ENCODE peak calls at places on chromosomes 3 and 15, in four cellular contexts. R is endothelial cell of umbilical vein, P is cardiac muscle cell, X is IMR-90. E is an unnamed sample.

GRCh38 chr15:83115831-83116565 is 8.6 kb downstream of the TM6SF1 start:
- DNase-seq in R (no peak), X (no peak), P (no peak), E (peak; percentile 52)

GRCh38 chr3:54963621-54964020 is 35.8 kb upstream of the LRTM1 start:
- DNase-seq in P (no peak), R (no peak), X (no peak), E (no peak)

GRCh38 chr15:33618300-33618699 is 307.5 kb downstream of the RYR3 start:
- DNase-seq in P (no peak), R (no peak), X (no peak), E (no peak)

GRCh38 chr3:117589454-117589853 is 879.9 kb downstream of the TUSC7 start:
- DNase-seq in R (no peak), X (no peak), P (peak; percentile 16), E (no peak)

GRCh38 chr15:78763796-78764241 is 47.4 kb downstream of the ADAMTS7 start:
- DNase-seq in R (no peak), X (no peak), P (no peak), E (no peak)

GRCh38 chr3:159443266-159443665 is 545.4 kb upstream of the IL12A start:
- DNase-seq in X (peak; percentile 43), R (no peak), P (no peak), E (no peak)

GRCh38 chr3:33424606-33425453 is 15.4 kb downstream of the UBP1 start:
- DNase-seq in P (no peak), X (no peak), R (no peak), E (no peak)

GRCh38 chr3:193040836-193041672 is 123.4 kb upstream of the MB21D2 start:
- DNase-seq in R (peak; percentile 43), P (peak; percentile 55), X (peak; percentile 60), E (peak; percentile 30)

GRCh38 chr3:125470671-125471070 is 49.3 kb downstream of the SNX4 start:
- DNase-seq in R (no peak), X (peak; percentile 10), P (no peak), E (no peak)

GRCh38 chr3:128011140-128011539 is 41.1 kb upstream of the SEC61A1 start:
- DNase-seq in P (peak; percentile 65), X (peak; percentile 10), R (no peak), E (no peak)

GRCh38 chr15:51667478-51667877 is 13.8 kb upstream of the SCG3 start:
- DNase-seq in P (no peak), X (no peak), R (no peak), E (no peak)

GRCh38 chr3:152595975-152596832 is 238.7 kb upstream of the P2RY1 start:
- DNase-seq in P (peak; percentile 19), R (peak; percentile 97), X (peak; percentile 62), E (peak; percentile 67)

GRCh38 chr3:73243740-73244139 is 182.3 kb downstream of the EBLN2 start:
- DNase-seq in X (no peak), R (no peak), P (no peak), E (no peak)

GRCh38 chr15:43775411-43775965 is 1.3 kb downstream of the ELL3 start:
- DNase-seq in R (peak; percentile 45), P (peak; percentile 51), X (peak; percentile 58), E (no peak)

GRCh38 chr3:193771011-193771697 is 178.1 kb downstream of the OPA1 start:
- DNase-seq in R (no peak), P (no peak), X (no peak), E (no peak)

GRCh38 chr3:113132571-113132996 is 78.8 kb upstream of the BOC start:
- DNase-seq in P (no peak), X (peak; percentile 68), R (no peak), E (no peak)
- TF ChIP-seq CTCF in P (no peak), X (no peak), R (no peak), E (no peak)

GRCh38 chr3:101796076-101796475 is 17.1 kb downstream of the NXPE3 start:
- DNase-seq in R (no peak), P (no peak), X (no peak), E (no peak)

GRCh38 chr3:101791778-101792177 is 12.8 kb downstream of the NXPE3 start:
- DNase-seq in P (no peak), X (no peak), R (no peak), E (peak; percentile 68)
- H3K36me3 ChIP-seq in P (peaks cover 14% of the 10 kb centered on the region), X (peaks cover 21% of the 10 kb centered on the region), R (no peaks in the 10 kb centered on the region), E (peaks cover 3% of the 10 kb centered on the region)

DNA sequence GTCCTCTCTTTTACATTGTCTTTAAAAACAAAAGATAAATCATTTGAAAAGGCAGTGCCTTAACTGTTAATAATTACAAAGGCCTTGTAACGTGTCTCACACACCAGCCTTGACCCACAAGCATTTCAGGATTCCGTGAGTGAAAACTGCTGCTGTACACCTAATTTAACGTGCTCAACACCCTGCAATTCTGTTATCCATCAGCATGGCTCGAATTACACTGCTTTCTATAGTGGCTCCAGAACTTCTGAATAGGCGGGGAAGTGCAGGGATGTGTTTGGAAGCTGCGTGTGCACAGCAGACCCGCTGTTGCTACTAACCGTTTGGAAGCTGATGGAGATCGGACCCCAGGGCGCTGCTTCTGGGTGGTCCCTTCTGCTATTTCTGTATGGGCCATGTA is 9.9 kb upstream of the ETFA start:
- DNase-seq in X (no peak), R (no peak), P (peak; percentile 12), E (no peak)
- TF ChIP-seq CTCF in X (no peak), R (no peak), P (no peak), E (no peak)

GRCh38 chr15:77474987-77475385 is 54.3 kb downstream of the HMG20A start:
- DNase-seq in R (no peak), P (no peak), X (no peak), E (no peak)

GRCh38 chr15:77475898-77476297 is 55.2 kb downstream of the HMG20A start:
- DNase-seq in X (no peak), R (no peak), P (peak; percentile 47), E (no peak)

GRCh38 chr15:77476999-77477398 is 56.3 kb downstream of the HMG20A start:
- DNase-seq in P (no peak), R (no peak), X (no peak), E (no peak)

GRCh38 chr15:77473328-77473727 is 52.6 kb downstream of the HMG20A start:
- DNase-seq in P (no peak), R (no peak), X (no peak), E (no peak)

DNA sequence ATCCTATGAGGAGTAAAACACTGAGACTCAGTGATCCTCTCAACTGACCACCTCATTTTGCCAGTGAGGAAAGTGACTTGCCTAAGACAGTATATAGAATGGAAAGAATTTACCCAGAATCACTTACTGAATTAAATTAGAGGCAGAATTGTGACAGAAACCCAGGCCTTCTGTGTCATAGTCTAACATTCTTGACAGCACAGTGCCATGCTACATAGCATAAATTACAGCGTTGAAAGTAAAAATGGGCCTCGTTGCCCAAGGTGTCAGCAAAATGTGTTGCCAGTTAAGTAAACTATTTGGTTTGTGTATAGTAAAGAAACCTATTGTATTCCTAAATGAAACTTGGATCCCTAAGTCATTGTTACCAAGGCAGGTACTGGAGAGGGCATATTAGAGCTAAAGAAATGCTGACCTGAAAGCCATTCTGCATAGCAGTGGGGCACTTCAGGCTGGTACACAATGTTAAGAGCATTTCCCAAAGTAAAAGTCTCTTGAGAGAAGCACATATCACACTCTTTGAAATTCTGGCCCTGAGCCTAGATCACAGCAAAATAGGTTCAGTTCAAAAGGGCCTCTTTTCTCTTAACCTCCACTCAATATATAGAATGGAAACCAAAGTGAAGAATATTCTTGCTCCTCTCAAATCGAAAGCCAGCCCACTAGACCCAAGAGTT is 53.8 kb downstream of the HMG20A start:
- DNase-seq in X (no peak), P (peak; percentile 65), R (no peak), E (no peak)
- H3K36me3 ChIP-seq in X (peaks cover 14% of the 10 kb centered on the region), P (peaks cover 44% of the 10 kb centered on the region), R (peaks cover 7% of the 10 kb centered on the region), E (peaks cover 8% of the 10 kb centered on the region)

GRCh38 chr3:170809021-170809974 is 60.7 kb downstream of the RPL22L1 start:
- DNase-seq in P (peak; percentile 64), R (peak; percentile 81), X (peak; percentile 83), E (no peak)
- TF ChIP-seq CTCF in P (peak; percentile 79), R (peak; percentile 71), X (peak; percentile 78), E (peak; percentile 67)

E was measured in GM06990.